ENCODE peak calls at places on chromosome 1, in four cellular contexts. Q is H9, H is H1, R is IMR-90. V is an unnamed sample.

GRCh38 chr1:20070357-20070756 is 363 bp downstream of the PLA2G5 start:
- DNase-seq in Q (no peak), H (no peak), R (no peak), V (no peak)

GRCh38 chr1:46248122-46248920 is 758 bp downstream of the RAD54L start:
- DNase-seq in R (no peak), H (peak; percentile 68), Q (peak; percentile 63), V (peak; percentile 85)

GRCh38 chr1:8663090-8663802 is 154.2 kb downstream of the RERE start:
- DNase-seq in H (no peak), R (no peak), Q (no peak), V (no peak)

GRCh38 chr1:204650911-204651570 is 34.5 kb downstream of the LRRN2 start:
- DNase-seq in H (no peak), Q (no peak), R (no peak), V (peak; percentile 14)

GRCh38 chr1:88973520-88974137 is 18.8 kb downstream of the KYAT3 start:
- DNase-seq in R (peak; percentile 54), H (no peak), Q (no peak), V (peak; percentile 63)

GRCh38 chr1:147625274-147625986 is 44.9 kb downstream of the ACP6 start:
- DNase-seq in Q (no peak), H (no peak), R (no peak), V (no peak)

GRCh38 chr1:222068937-222069336 is 327.0 kb upstream of the DUSP10 start:
- DNase-seq in R (no peak), H (no peak), Q (no peak), V (no peak)

GRCh38 chr1:119475866-119476439 is 31.1 kb upstream of the HSD3B1 start:
- DNase-seq in Q (peak; percentile 89), R (peak; percentile 21), H (peak; percentile 85), V (peak; percentile 88)

GRCh38 chr1:201693887-201694614 is 134.9 kb upstream of the IPO9 start:
- DNase-seq in Q (peak; percentile 52), H (peak; percentile 71), R (no peak), V (peak; percentile 40)

GRCh38 chr1:52753169-52753568 is 26.9 kb downstream of the ZYG11B start:
- DNase-seq in H (no peak), R (no peak), Q (no peak), V (no peak)
- H3K56ac ChIP-seq in H (no peak overlapping the region), R (no peak overlapping the region), Q (no peak overlapping the region), V (no peak overlapping the region)

GRCh38 chr1:175176246-175176645 is 16.3 kb downstream of the KIAA0040 start:
- DNase-seq in Q (no peak), R (no peak), H (no peak), V (no peak)
- H3K18ac ChIP-seq in Q (no peak overlapping the region), R (no peak overlapping the region), H (no peak overlapping the region), V (no peak overlapping the region)

GRCh38 chr1:219177940-219178339 is 4.3 kb downstream of the LYPLAL1 start:
- DNase-seq in H (no peak), R (no peak), Q (no peak), V (no peak)
- H3K56ac ChIP-seq in H (no peak overlapping the region), R (no peak overlapping the region), Q (no peak overlapping the region), V (no peak overlapping the region)

GRCh38 chr1:50251592-50252165 is 143.0 kb downstream of the ELAVL4 start:
- DNase-seq in H (peak; percentile 78), R (no peak), Q (peak; percentile 68), V (peak; percentile 82)

DNA sequence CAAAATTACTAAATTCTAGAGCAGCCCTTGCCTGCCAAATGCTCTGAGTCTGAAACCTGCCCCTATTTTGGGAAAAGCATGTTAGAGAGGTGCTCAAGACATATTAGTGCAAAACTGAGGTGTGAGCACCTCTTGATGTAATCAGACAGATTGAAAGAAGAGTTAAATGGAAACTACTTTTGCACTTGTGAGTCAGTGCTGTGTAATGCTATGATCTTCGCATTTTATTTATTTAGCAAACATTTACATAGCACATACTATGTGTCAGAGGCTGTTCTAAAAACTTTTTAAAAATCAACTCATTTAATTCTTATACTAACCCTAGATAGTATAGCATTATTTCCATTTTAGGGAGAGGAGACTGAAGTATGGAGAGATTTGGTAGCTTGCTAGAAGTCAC is 138.1 kb downstream of the ELAVL4 start:
- DNase-seq in R (no peak), Q (no peak), H (no peak), V (no peak)
- H3K18ac ChIP-seq in R (no peak overlapping the region), Q (no peak overlapping the region), H (no peak overlapping the region), V (no peak overlapping the region)